ENCODE peak calls at places on chromosomes 1 and 21, in four cellular contexts. A is 8988T, Z is H1, D is lower lobe of right lung. F is an unnamed sample.
A peak's percentile ranks its signal among the peaks of the same experiment; 100 is the strongest.

GRCh38 chr1:63663301-63663700 is 70.1 kb downstream of the PGM1 start:
- DNase-seq in Z (no peak), D (no peak), A (no peak), F (no peak)

GRCh38 chr21:40512590-40512989 is 334.4 kb downstream of the DSCAM start:
- DNase-seq in Z (peak; percentile 91), A (no peak), D (no peak), F (no peak)

GRCh38 chr1:21874778-21875547 is 62.1 kb downstream of the HSPG2 start:
- DNase-seq in Z (no peak), A (no peak), D (no peak), F (no peak)

GRCh38 chr1:2853711-2854110 is 52.2 kb upstream of the TTC34 start:
- DNase-seq in D (peak; percentile 34), Z (no peak), A (no peak), F (no peak)

GRCh38 chr1:78292361-78292760 is 198.4 kb upstream of the PTGFR start:
- DNase-seq in A (no peak), D (no peak), Z (no peak), F (no peak)

GRCh38 chr1:39973503-39974135 is 18.7 kb downstream of the MFSD2A start:
- DNase-seq in A (no peak), D (peak; percentile 85), Z (peak; percentile 85), F (peak; percentile 75)

GRCh38 chr1:206960676-206961386 is 9.4 kb downstream of the FCAMR start:
- DNase-seq in A (no peak), D (no peak), Z (no peak), F (no peak)

GRCh38 chr1:152347116-152347728 is 12.6 kb downstream of the FLG2 start:
- DNase-seq in Z (peak; percentile 48), D (no peak), A (no peak), F (no peak)

GRCh38 chr21:31988492-31989285 is 115.9 kb downstream of the HUNK start:
- DNase-seq in Z (no peak), D (no peak), A (no peak), F (no peak)

GRCh38 chr1:78737241-78737640 is 87.6 kb downstream of the IFI44 start:
- DNase-seq in D (no peak), A (no peak), Z (no peak), F (no peak)

GRCh38 chr1:52746189-52746588 is 19.9 kb downstream of the ZYG11B start:
- DNase-seq in A (no peak), Z (no peak), D (no peak), F (no peak)

F was measured in ovary.